ENCODE peak calls at places on chromosome 14, in four cellular contexts. E is central memory CD4-positive, alpha-beta T cell; H is anterior cingulate cortex; J is H54. O is an unnamed sample.
A peak's percentile ranks its signal among the peaks of the same experiment; 100 is the strongest.

GRCh38 chr14:95290021-95290420 is 29.7 kb downstream of the CLMN start:
- DNase-seq in E (no peak), H (no peak), J (no peak), O (no peak)

GRCh38 chr14:24334431-24335271 is at the start of gene ADCY4:
- DNase-seq in E (no peak), H (no peak), J (no peak), O (no peak)

GRCh38 chr14:63737582-63738006 is 9.7 kb upstream of the SGPP1 start:
- DNase-seq in E (no peak), H (no peak), J (no peak), O (no peak)

GRCh38 chr14:90649096-90649495 is 167.1 kb downstream of the TTC7B start:
- DNase-seq in E (no peak), H (no peak), J (no peak), O (no peak)

GRCh38 chr14:104390221-104390931 is 189.2 kb upstream of the C14orf180 start:
- DNase-seq in E (no peak), H (no peak), J (no peak), O (no peak)

GRCh38 chr14:103317976-103318580 is 16.0 kb upstream of the EIF5 start:
- DNase-seq in E (no peak), H (no peak), J (no peak), O (no peak)

GRCh38 chr14:79764288-79764687 is 447.0 kb downstream of the DIO2 start:
- DNase-seq in E (no peak), H (no peak), J (no peak), O (no peak)

GRCh38 chr14:96065661-96066459 is 26.7 kb downstream of the C14orf132 start:
- DNase-seq in E (no peak), H (peak; percentile 49), J (no peak), O (no peak)